ENCODE peak calls at places on chromosomes 2 and 18, in eight cellular contexts. X, C, I, W, M, E, R and H are unnamed samples. For H3K27me3, the result is how much of the 10 kb centered on the place peaks cover.

GRCh38 chr18:11714244-11714918 is 25.3 kb downstream of the GNAL start:
- DNase-seq in X (no peak), C (no peak), I (no peak), W (no peak), M (no peak), E (no peak), R (peak), H (no peak)

GRCh38 chr2:165293439-165294420 is 54.5 kb downstream of the SCN2A start:
- DNase-seq in X (peak), C (peak), I (no peak), W (no peak), M (peak), E (no peak), R (peak), H (peak)

GRCh38 chr2:46697830-46698323 is 217.7 kb downstream of the MCFD2 start:
- DNase-seq in X (no peak), C (no peak), I (no peak), W (no peak), M (no peak), E (no peak), R (peak), H (no peak)

GRCh38 chr2:8431446-8432125 is 250.3 kb upstream of the ID2 start:
- DNase-seq in X (no peak), C (no peak), I (no peak), W (no peak), M (no peak), E (no peak), R (no peak), H (no peak)

GRCh38 chr2:47452761-47453160 is 49.8 kb downstream of the MSH2 start:
- DNase-seq in X (no peak), C (no peak), I (no peak), W (no peak), M (no peak), E (no peak), R (no peak), H (no peak)

GRCh38 chr2:163664610-163665009 is 71.2 kb downstream of the FIGN start:
- DNase-seq in X (no peak), C (no peak), I (no peak), W (no peak), M (no peak), E (no peak), R (no peak), H (no peak)

GRCh38 chr2:144404621-144405312 is 115.2 kb downstream of the ZEB2 start:
- DNase-seq in X (no peak), C (no peak), I (peak), W (no peak), M (no peak), E (no peak), R (no peak), H (no peak)

GRCh38 chr2:217954469-217954868 is 48.3 kb downstream of the TNS1 start:
- DNase-seq in X (no peak), C (no peak), I (no peak), W (no peak), M (no peak), E (no peak), R (no peak), H (no peak)

GRCh38 chr2:125581561-125581960 is 1074.4 kb upstream of the GYPC start:
- DNase-seq in X (no peak), C (peak), I (no peak), W (no peak), M (no peak), E (no peak), R (peak), H (no peak)

GRCh38 chr2:128321421-128321775 is 2.7 kb upstream of the HS6ST1 start:
- DNase-seq in X (no peak), C (no peak), I (peak), W (no peak), M (no peak), E (no peak), R (no peak), H (no peak)

GRCh38 chr2:124258481-124258880 is 233.4 kb downstream of the CNTNAP5 start:
- DNase-seq in X (no peak), C (no peak), I (no peak), W (no peak), M (no peak), E (no peak), R (no peak), H (no peak)

GRCh38 chr18:50658601-50659000 is 98.7 kb downstream of the MAPK4 start:
- DNase-seq in X (no peak), C (no peak), I (no peak), W (no peak), M (no peak), E (no peak), R (peak), H (no peak)

GRCh38 chr2:23549051-23549450 is 164.1 kb downstream of the KLHL29 start:
- DNase-seq in X (no peak), C (no peak), I (no peak), W (no peak), M (no peak), E (no peak), R (no peak), H (no peak)

GRCh38 chr2:43400508-43400907 is 174.1 kb upstream of the ZFP36L2 start:
- DNase-seq in X (no peak), C (no peak), I (no peak), W (no peak), M (no peak), E (no peak), R (no peak), H (no peak)

GRCh38 chr2:223601932-223602676 is at the start of gene SCG2:
- DNase-seq in X (peak), C (peak), I (peak), W (peak), M (peak), E (peak), R (peak), H (peak)

GRCh38 chr2:50396301-50396637 is 635.7 kb downstream of the NRXN1 start:
- DNase-seq in X (no peak), C (no peak), I (no peak), W (no peak), M (no peak), E (no peak), R (no peak), H (no peak)

GRCh38 chr2:233566141-233566956 is at the start of gene USP40:
- DNase-seq in X (peak), C (peak), I (peak), W (peak), M (peak), E (peak), R (peak), H (peak)

GRCh38 chr2:100935372-100935752 is 66.7 kb upstream of the RPL31 start:
- DNase-seq in X (no peak), C (no peak), I (no peak), W (no peak), M (no peak), E (no peak), R (peak), H (no peak)

GRCh38 chr2:45554764-45555163 is 56.3 kb downstream of the SRBD1 start:
- DNase-seq in X (peak), C (no peak), I (no peak), W (no peak), M (no peak), E (no peak), R (no peak), H (no peak)

GRCh38 chr2:204898928-204899640 is 353.8 kb downstream of the PARD3B start:
- DNase-seq in X (no peak), C (no peak), I (no peak), W (no peak), M (no peak), E (no peak), R (no peak), H (no peak)

GRCh38 chr2:16525265-16525887 is 140.3 kb downstream of the CYRIA start:
- DNase-seq in X (peak), C (no peak), I (peak), W (no peak), M (no peak), E (no peak), R (peak), H (peak)

GRCh38 chr2:238031749-238032148 is 29.1 kb upstream of the SCLY start:
- DNase-seq in X (no peak), C (no peak), I (no peak), W (no peak), M (no peak), E (no peak), R (no peak), H (no peak)

GRCh38 chr2:29443627-29444026 is 328.4 kb downstream of the CLIP4 start:
- DNase-seq in X (peak), C (peak), I (no peak), W (no peak), M (no peak), E (no peak), R (no peak), H (no peak)

GRCh38 chr2:106745468-106745867 is 140.5 kb downstream of the ST6GAL2 start:
- DNase-seq in X (no peak), C (peak), I (no peak), W (no peak), M (no peak), E (no peak), R (no peak), H (no peak)

GRCh38 chr2:25362564-25363145 is 20.9 kb upstream of the DNMT3A start:
- DNase-seq in X (peak), C (peak), I (peak), W (peak), M (peak), E (no peak), R (peak), H (no peak)

GRCh38 chr2:160039166-160039903 is 23.1 kb downstream of the PLA2R1 start:
- DNase-seq in X (no peak), C (peak), I (no peak), W (no peak), M (no peak), E (no peak), R (no peak), H (no peak)

GRCh38 chr18:77065221-77065981 is 67.2 kb downstream of the MBP start:
- DNase-seq in X (peak), C (peak), I (peak), W (peak), M (no peak), E (no peak), R (no peak), H (no peak)

GRCh38 chr18:74921057-74921820 is 287.7 kb downstream of the PTGR3 start:
- DNase-seq in X (no peak), C (no peak), I (no peak), W (no peak), M (no peak), E (no peak), R (peak), H (peak)

GRCh38 chr18:12076424-12077140 is 17.1 kb upstream of the ANKRD62 start:
- DNase-seq in X (peak), C (no peak), I (no peak), W (peak), M (no peak), E (no peak), R (peak), H (no peak)

GRCh38 chr2:227653419-227653818 is 13.2 kb upstream of the SCYGR5 start:
- DNase-seq in X (no peak), C (no peak), I (no peak), W (no peak), M (no peak), E (no peak), R (no peak), H (no peak)

GRCh38 chr18:7760967-7761946 is 194.1 kb downstream of the PTPRM start:
- DNase-seq in X (no peak), C (no peak), I (no peak), W (no peak), M (no peak), E (no peak), R (no peak), H (no peak)

GRCh38 chr2:17579605-17580318 is 39.3 kb downstream of the VSNL1 start:
- DNase-seq in X (peak), C (no peak), I (no peak), W (no peak), M (no peak), E (no peak), R (peak), H (peak)

GRCh38 chr2:75450068-75450467 is 110.7 kb downstream of the EVA1A start:
- DNase-seq in X (no peak), C (no peak), I (no peak), W (no peak), M (no peak), E (no peak), R (no peak), H (no peak)

GRCh38 chr2:11674983-11675382 is 5.0 kb upstream of the NTSR2 start:
- DNase-seq in X (no peak), C (no peak), I (no peak), W (no peak), M (no peak), E (no peak), R (no peak), H (no peak)
- H3K27me3 ChIP-seq in X (under half), C (under half), I (under half), W (under half), M (under half), E (under half), R (under half), H (under half)

GRCh38 chr2:241617431-241618154 is 19.4 kb downstream of the THAP4 start:
- DNase-seq in X (peak), C (peak), I (peak), W (no peak), M (peak), E (no peak), R (peak), H (no peak)
- H3K4me3 ChIP-seq in X (no peak), C (no peak), I (peak), W (peak), M (peak), E (no peak), R (no peak), H (no peak)

DNA sequence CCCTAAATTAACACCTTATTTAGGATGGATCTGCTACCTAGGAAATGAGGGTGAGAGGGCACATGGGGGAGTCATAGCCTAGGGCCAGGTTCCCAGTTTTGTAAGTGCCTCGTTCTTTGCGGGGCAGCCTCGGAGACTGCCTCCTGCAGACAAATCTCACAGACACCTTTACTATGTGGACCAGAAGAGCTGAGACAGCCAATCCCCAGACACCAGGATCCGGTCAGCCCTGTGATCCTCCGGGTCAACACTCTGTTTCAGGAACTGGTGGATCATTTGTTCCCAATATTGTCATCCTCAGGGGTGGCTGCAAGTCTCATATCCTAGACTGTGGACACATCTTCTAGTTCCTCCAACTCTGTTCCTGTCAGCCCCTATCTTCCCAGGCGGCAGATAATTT is 6.4 kb upstream of the GDF7 start:
- DNase-seq in X (no peak), C (no peak), I (no peak), W (no peak), M (no peak), E (no peak), R (no peak), H (no peak)
- H3K27me3 ChIP-seq in X (under half), C (under half), I (under half), W (under half), M (under half), E (under half), R (half or more), H (under half)

DNA sequence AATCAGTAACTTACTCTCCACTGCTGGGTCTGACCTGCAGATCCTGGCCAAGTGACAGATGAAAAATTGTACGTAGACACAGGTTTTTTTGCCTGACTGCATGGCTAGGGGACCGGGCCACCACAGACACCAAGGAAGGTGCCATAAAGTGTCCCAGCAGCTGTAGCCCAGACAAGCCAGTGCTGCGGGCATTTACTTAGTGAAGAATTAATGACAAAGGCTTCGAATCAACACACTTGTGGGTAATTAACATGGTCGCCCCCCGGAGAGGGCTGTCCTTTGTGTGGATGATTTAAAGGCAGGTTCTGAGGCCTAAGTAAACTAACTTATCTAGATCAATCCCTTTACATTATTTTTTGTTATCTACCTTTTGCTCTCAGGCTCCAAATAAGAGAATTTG is 1709.1 kb upstream of the LRRTM1 start:
- DNase-seq in X (no peak), C (no peak), I (no peak), W (no peak), M (no peak), E (no peak), R (peak), H (no peak)
- H3K4me3 ChIP-seq in X (no peak), C (no peak), I (no peak), W (no peak), M (no peak), E (no peak), R (peak), H (no peak)

DNA sequence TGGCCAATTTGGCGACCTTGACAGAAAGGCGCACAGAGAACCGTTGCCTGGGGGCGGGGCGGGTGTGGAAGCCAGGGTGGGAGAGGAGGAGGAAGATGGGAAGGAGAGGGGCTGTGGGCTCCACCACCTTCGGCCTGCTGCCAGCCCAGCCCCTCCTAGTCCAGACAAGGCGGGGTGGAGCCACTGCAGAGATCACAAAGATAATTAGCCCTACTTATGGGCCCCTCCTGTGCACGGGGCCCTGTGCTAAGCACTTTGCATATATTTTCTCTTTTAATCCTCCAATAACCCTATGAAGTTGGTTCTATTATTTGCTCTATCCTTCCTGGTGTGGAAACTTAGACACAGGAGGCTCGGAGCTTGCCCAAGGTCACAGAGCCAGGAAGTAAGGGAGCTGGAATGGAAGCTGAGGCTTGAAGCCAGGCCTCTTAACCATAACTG is 13.7 kb upstream of the ECEL1 start:
- DNase-seq in X (no peak), C (peak), I (no peak), W (no peak), M (no peak), E (no peak), R (no peak), H (peak)
- H3K27me3 ChIP-seq in X (under half), C (under half), I (under half), W (under half), M (under half), E (under half), R (under half), H (under half)

GRCh38 chr2:84882775-84883550 is 2.1 kb upstream of the TRABD2A start:
- DNase-seq in X (no peak), C (no peak), I (no peak), W (no peak), M (no peak), E (no peak), R (peak), H (no peak)

GRCh38 chr2:84881581-84882414 is 914 bp upstream of the TRABD2A start:
- DNase-seq in X (peak), C (peak), I (peak), W (peak), M (peak), E (peak), R (peak), H (peak)

GRCh38 chr2:84880645-84881521 is at the start of gene TRABD2A:
- DNase-seq in X (peak), C (no peak), I (peak), W (peak), M (peak), E (no peak), R (peak), H (peak)

GRCh38 chr2:84884396-84884795 is 3.5 kb upstream of the TRABD2A start:
- DNase-seq in X (no peak), C (no peak), I (no peak), W (no peak), M (no peak), E (no peak), R (peak), H (no peak)

GRCh38 chr2:84882415-84882738 is 1.5 kb upstream of the TRABD2A start:
- DNase-seq in X (no peak), C (no peak), I (no peak), W (no peak), M (no peak), E (no peak), R (no peak), H (no peak)
- H3K4me3 ChIP-seq in X (peak), C (no peak), I (no peak), W (no peak), M (peak), E (peak), R (no peak), H (no peak)

GRCh38 chr2:120468136-120468535 is 122.2 kb downstream of the INHBB start:
- DNase-seq in X (no peak), C (no peak), I (no peak), W (no peak), M (no peak), E (no peak), R (no peak), H (no peak)
- H3K27me3 ChIP-seq in X (under half), C (under half), I (under half), W (under half), M (under half), E (under half), R (half or more), H (under half)

GRCh38 chr18:2994603-2995432 is 18.1 kb downstream of the LPIN2 start:
- DNase-seq in X (peak), C (peak), I (peak), W (no peak), M (peak), E (no peak), R (peak), H (no peak)

GRCh38 chr18:3002766-3003165 is 10.2 kb downstream of the LPIN2 start:
- DNase-seq in X (no peak), C (no peak), I (no peak), W (no peak), M (no peak), E (no peak), R (no peak), H (no peak)

GRCh38 chr18:2997846-2998599 is 14.9 kb downstream of the LPIN2 start:
- DNase-seq in X (no peak), C (no peak), I (no peak), W (peak), M (no peak), E (no peak), R (no peak), H (no peak)

GRCh38 chr18:2997429-2997828 is 15.5 kb downstream of the LPIN2 start:
- DNase-seq in X (no peak), C (no peak), I (no peak), W (no peak), M (no peak), E (no peak), R (no peak), H (no peak)

GRCh38 chr18:2998644-2999043 is 14.3 kb downstream of the LPIN2 start:
- DNase-seq in X (no peak), C (no peak), I (no peak), W (no peak), M (no peak), E (no peak), R (no peak), H (no peak)
- H3K4me3 ChIP-seq in X (no peak), C (no peak), I (no peak), W (no peak), M (peak), E (no peak), R (no peak), H (no peak)

DNA sequence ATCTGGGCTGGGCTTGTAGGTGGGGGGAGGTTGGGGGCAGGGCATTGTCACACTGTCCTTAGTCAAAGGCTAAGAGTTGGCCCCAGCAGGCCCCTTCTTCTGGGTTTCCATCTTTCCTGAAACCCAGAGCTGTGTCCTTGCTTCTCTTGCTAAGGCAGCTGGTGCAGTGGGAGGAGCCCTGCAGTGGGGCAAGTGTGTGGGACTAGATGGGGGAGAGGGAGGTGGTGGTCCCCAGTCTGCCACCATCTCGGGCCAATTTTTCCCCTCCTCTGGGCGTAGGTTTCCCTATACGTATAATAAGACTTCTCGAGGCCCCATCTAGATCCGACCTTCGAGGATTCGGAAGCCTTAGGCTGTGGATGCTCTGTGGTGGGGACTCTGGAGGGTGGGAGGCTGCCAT is 3.5 kb downstream of the KCNF1 start:
- DNase-seq in X (no peak), C (no peak), I (no peak), W (no peak), M (no peak), E (no peak), R (no peak), H (no peak)
- H3K27me3 ChIP-seq in X (under half), C (under half), I (under half), W (under half), M (under half), E (under half), R (under half), H (under half)